ENCODE peak calls at places on chromosomes 6 and 20, in ten cellular contexts. One of them, this sample, is unnamed.

GRCh38 chr6:37705239-37706051 is 7.8 kb upstream of the MDGA1 start:
- DNase-seq in heart left ventricle: peak; percentile 85
- DNase-seq in hepatocyte: peak; percentile 90
- DNase-seq in endothelial cell of umbilical vein: peak; percentile 82
- DNase-seq in tibial artery: peak; percentile 88
- DNase-seq in brain microvascular endothelial cell: peak; percentile 78
- DNase-seq in cardiac muscle cell: peak; percentile 92
- DNase-seq in lower lobe of right lung: peak; percentile 77
- DNase-seq in ovary: peak; percentile 89
- DNase-seq in neural crest cell: peak; percentile 80
- DNase-seq in this sample: peak; percentile 93

GRCh38 chr6:169145991-169146501 is 107.6 kb downstream of the THBS2 start:
- DNase-seq in heart left ventricle: no peak
- DNase-seq in hepatocyte: peak; percentile 37
- DNase-seq in brain microvascular endothelial cell: no peak
- DNase-seq in lower lobe of right lung: no peak
- DNase-seq in endothelial cell of umbilical vein: no peak
- DNase-seq in ovary: peak; percentile 62
- DNase-seq in tibial artery: no peak
- DNase-seq in neural crest cell: no peak
- DNase-seq in cardiac muscle cell: peak; percentile 92
- DNase-seq in this sample: no peak

GRCh38 chr6:98871057-98871456 is 36.7 kb downstream of the POU3F2 start:
- DNase-seq in ovary: no peak
- DNase-seq in endothelial cell of umbilical vein: peak; percentile 66
- DNase-seq in neural crest cell: no peak
- DNase-seq in tibial artery: no peak
- DNase-seq in heart left ventricle: no peak
- DNase-seq in brain microvascular endothelial cell: peak; percentile 20
- DNase-seq in lower lobe of right lung: no peak
- DNase-seq in cardiac muscle cell: peak; percentile 36
- DNase-seq in hepatocyte: no peak
- DNase-seq in this sample: no peak

GRCh38 chr20:37418591-37418990 is 72.7 kb downstream of the SRC start:
- DNase-seq in hepatocyte: no peak
- DNase-seq in ovary: no peak
- DNase-seq in heart left ventricle: no peak
- DNase-seq in endothelial cell of umbilical vein: no peak
- DNase-seq in cardiac muscle cell: no peak
- DNase-seq in brain microvascular endothelial cell: no peak
- DNase-seq in neural crest cell: no peak
- DNase-seq in lower lobe of right lung: no peak
- DNase-seq in tibial artery: no peak
- DNase-seq in this sample: no peak

GRCh38 chr6:35181313-35181932 is 32.3 kb upstream of the SCUBE3 start:
- DNase-seq in lower lobe of right lung: no peak
- DNase-seq in endothelial cell of umbilical vein: no peak
- DNase-seq in ovary: no peak
- DNase-seq in tibial artery: peak; percentile 86
- DNase-seq in heart left ventricle: no peak
- DNase-seq in cardiac muscle cell: peak; percentile 67
- DNase-seq in hepatocyte: no peak
- DNase-seq in brain microvascular endothelial cell: no peak
- DNase-seq in neural crest cell: no peak
- DNase-seq in this sample: no peak

GRCh38 chr6:10901751-10902150 is 14.9 kb downstream of the SYCP2L start:
- DNase-seq in tibial artery: no peak
- DNase-seq in lower lobe of right lung: no peak
- DNase-seq in heart left ventricle: no peak
- DNase-seq in endothelial cell of umbilical vein: no peak
- DNase-seq in hepatocyte: no peak
- DNase-seq in neural crest cell: no peak
- DNase-seq in ovary: no peak
- DNase-seq in brain microvascular endothelial cell: no peak
- DNase-seq in cardiac muscle cell: no peak
- DNase-seq in this sample: no peak

GRCh38 chr6:102936959-102937358 is 1543.5 kb downstream of the GRIK2 start:
- DNase-seq in ovary: no peak
- DNase-seq in brain microvascular endothelial cell: no peak
- DNase-seq in endothelial cell of umbilical vein: no peak
- DNase-seq in lower lobe of right lung: no peak
- DNase-seq in tibial artery: no peak
- DNase-seq in hepatocyte: no peak
- DNase-seq in neural crest cell: no peak
- DNase-seq in heart left ventricle: no peak
- DNase-seq in cardiac muscle cell: no peak
- DNase-seq in this sample: no peak

GRCh38 chr6:168560126-168560525 is 119.1 kb downstream of the SMOC2 start:
- DNase-seq in hepatocyte: no peak
- DNase-seq in lower lobe of right lung: no peak
- DNase-seq in brain microvascular endothelial cell: no peak
- DNase-seq in tibial artery: no peak
- DNase-seq in endothelial cell of umbilical vein: no peak
- DNase-seq in neural crest cell: no peak
- DNase-seq in cardiac muscle cell: peak; percentile 25
- DNase-seq in heart left ventricle: no peak
- DNase-seq in ovary: no peak
- DNase-seq in this sample: no peak

GRCh38 chr6:27468334-27468733 is 4.6 kb downstream of the ZNF184 start:
- DNase-seq in cardiac muscle cell: no peak
- DNase-seq in endothelial cell of umbilical vein: no peak
- DNase-seq in hepatocyte: no peak
- DNase-seq in ovary: no peak
- DNase-seq in neural crest cell: no peak
- DNase-seq in lower lobe of right lung: no peak
- DNase-seq in brain microvascular endothelial cell: no peak
- DNase-seq in tibial artery: no peak
- DNase-seq in heart left ventricle: no peak
- DNase-seq in this sample: no peak

GRCh38 chr6:129893513-129894098 is 32.5 kb upstream of the TMEM244 start:
- DNase-seq in ovary: no peak
- DNase-seq in endothelial cell of umbilical vein: peak; percentile 58
- DNase-seq in brain microvascular endothelial cell: no peak
- DNase-seq in cardiac muscle cell: peak; percentile 54
- DNase-seq in hepatocyte: peak; percentile 9
- DNase-seq in neural crest cell: no peak
- DNase-seq in lower lobe of right lung: no peak
- DNase-seq in tibial artery: no peak
- DNase-seq in heart left ventricle: no peak
- DNase-seq in this sample: no peak

GRCh38 chr20:58496429-58496769 is 18.8 kb downstream of the APCDD1L start:
- DNase-seq in endothelial cell of umbilical vein: no peak
- DNase-seq in lower lobe of right lung: no peak
- DNase-seq in neural crest cell: no peak
- DNase-seq in brain microvascular endothelial cell: no peak
- DNase-seq in cardiac muscle cell: no peak
- DNase-seq in heart left ventricle: no peak
- DNase-seq in ovary: no peak
- DNase-seq in hepatocyte: no peak
- DNase-seq in tibial artery: no peak
- DNase-seq in this sample: no peak

GRCh38 chr6:144284753-144285547 is at the start of gene UTRN:
- DNase-seq in neural crest cell: peak; percentile 73
- DNase-seq in tibial artery: peak; percentile 91
- DNase-seq in cardiac muscle cell: peak; percentile 90
- DNase-seq in heart left ventricle: peak; percentile 88
- DNase-seq in endothelial cell of umbilical vein: peak; percentile 83
- DNase-seq in brain microvascular endothelial cell: peak; percentile 77
- DNase-seq in hepatocyte: peak; percentile 88
- DNase-seq in lower lobe of right lung: peak; percentile 87
- DNase-seq in ovary: peak; percentile 75
- DNase-seq in this sample: peak; percentile 90

GRCh38 chr6:51300510-51300909 is 481.8 kb downstream of the TFAP2B start:
- DNase-seq in endothelial cell of umbilical vein: no peak
- DNase-seq in brain microvascular endothelial cell: no peak
- DNase-seq in hepatocyte: no peak
- DNase-seq in lower lobe of right lung: no peak
- DNase-seq in heart left ventricle: no peak
- DNase-seq in neural crest cell: no peak
- DNase-seq in cardiac muscle cell: no peak
- DNase-seq in ovary: no peak
- DNase-seq in tibial artery: no peak
- DNase-seq in this sample: no peak

GRCh38 chr6:89458720-89459119 is 25.8 kb downstream of the ANKRD6 start:
- DNase-seq in lower lobe of right lung: no peak
- DNase-seq in neural crest cell: no peak
- DNase-seq in ovary: no peak
- DNase-seq in cardiac muscle cell: no peak
- DNase-seq in brain microvascular endothelial cell: no peak
- DNase-seq in heart left ventricle: no peak
- DNase-seq in endothelial cell of umbilical vein: no peak
- DNase-seq in hepatocyte: no peak
- DNase-seq in tibial artery: no peak
- DNase-seq in this sample: no peak

GRCh38 chr6:14542670-14543366 is 425.2 kb downstream of the CD83 start:
- DNase-seq in cardiac muscle cell: peak; percentile 34
- DNase-seq in heart left ventricle: no peak
- DNase-seq in ovary: no peak
- DNase-seq in endothelial cell of umbilical vein: no peak
- DNase-seq in tibial artery: no peak
- DNase-seq in hepatocyte: no peak
- DNase-seq in lower lobe of right lung: no peak
- DNase-seq in neural crest cell: no peak
- DNase-seq in brain microvascular endothelial cell: peak; percentile 76
- DNase-seq in this sample: no peak

GRCh38 chr6:154247119-154247814 is 109.3 kb downstream of the IPCEF1 start:
- DNase-seq in heart left ventricle: no peak
- DNase-seq in tibial artery: no peak
- DNase-seq in lower lobe of right lung: no peak
- DNase-seq in brain microvascular endothelial cell: no peak
- DNase-seq in neural crest cell: no peak
- DNase-seq in endothelial cell of umbilical vein: peak; percentile 44
- DNase-seq in cardiac muscle cell: no peak
- DNase-seq in hepatocyte: no peak
- DNase-seq in ovary: no peak
- DNase-seq in this sample: no peak

GRCh38 chr6:121124600-121124999 is 209.7 kb downstream of the TBC1D32 start:
- DNase-seq in heart left ventricle: no peak
- DNase-seq in endothelial cell of umbilical vein: no peak
- DNase-seq in tibial artery: no peak
- DNase-seq in brain microvascular endothelial cell: no peak
- DNase-seq in hepatocyte: no peak
- DNase-seq in lower lobe of right lung: no peak
- DNase-seq in neural crest cell: no peak
- DNase-seq in cardiac muscle cell: no peak
- DNase-seq in ovary: no peak
- DNase-seq in this sample: no peak

GRCh38 chr6:39003072-39003471 is 45.5 kb upstream of the GLP1R start:
- DNase-seq in neural crest cell: peak; percentile 5
- DNase-seq in brain microvascular endothelial cell: no peak
- DNase-seq in heart left ventricle: no peak
- DNase-seq in endothelial cell of umbilical vein: no peak
- DNase-seq in hepatocyte: no peak
- DNase-seq in ovary: no peak
- DNase-seq in tibial artery: no peak
- DNase-seq in cardiac muscle cell: peak; percentile 2
- DNase-seq in lower lobe of right lung: no peak
- DNase-seq in this sample: no peak
- TF ChIP-seq CTCF in neural crest cell: peak; percentile 44
- TF ChIP-seq CTCF in brain microvascular endothelial cell: peak; percentile 53
- TF ChIP-seq CTCF in heart left ventricle: peak; percentile 14
- TF ChIP-seq CTCF in endothelial cell of umbilical vein: peak; percentile 10
- TF ChIP-seq CTCF in hepatocyte: peak; percentile 23
- TF ChIP-seq CTCF in ovary: no peak
- TF ChIP-seq CTCF in tibial artery: no peak
- TF ChIP-seq CTCF in cardiac muscle cell: peak; percentile 20
- TF ChIP-seq CTCF in lower lobe of right lung: no peak
- TF ChIP-seq CTCF in this sample: peak; percentile 19

GRCh38 chr20:34825530-34826362 is at the start of gene NCOA6:
- DNase-seq in heart left ventricle: peak; percentile 92
- DNase-seq in lower lobe of right lung: peak; percentile 91
- DNase-seq in hepatocyte: peak; percentile 93
- DNase-seq in brain microvascular endothelial cell: peak; percentile 62
- DNase-seq in neural crest cell: peak; percentile 80
- DNase-seq in tibial artery: peak; percentile 93
- DNase-seq in endothelial cell of umbilical vein: peak; percentile 59
- DNase-seq in ovary: peak; percentile 85
- DNase-seq in cardiac muscle cell: peak; percentile 90
- DNase-seq in this sample: peak; percentile 91

GRCh38 chr20:34824026-34824860 is 1.2 kb downstream of the NCOA6 start:
- DNase-seq in brain microvascular endothelial cell: peak; percentile 27
- DNase-seq in heart left ventricle: peak; percentile 51
- DNase-seq in cardiac muscle cell: peak; percentile 52
- DNase-seq in hepatocyte: peak; percentile 81
- DNase-seq in ovary: peak; percentile 19
- DNase-seq in tibial artery: no peak
- DNase-seq in lower lobe of right lung: peak; percentile 73
- DNase-seq in neural crest cell: peak; percentile 28
- DNase-seq in endothelial cell of umbilical vein: peak; percentile 57
- DNase-seq in this sample: no peak

GRCh38 chr20:34820805-34821578 is 4.5 kb downstream of the NCOA6 start:
- DNase-seq in tibial artery: no peak
- DNase-seq in heart left ventricle: no peak
- DNase-seq in endothelial cell of umbilical vein: no peak
- DNase-seq in neural crest cell: no peak
- DNase-seq in brain microvascular endothelial cell: no peak
- DNase-seq in ovary: no peak
- DNase-seq in hepatocyte: no peak
- DNase-seq in cardiac muscle cell: no peak
- DNase-seq in lower lobe of right lung: no peak
- DNase-seq in this sample: no peak

GRCh38 chr20:34829191-34829590 is 3.7 kb upstream of the NCOA6 start:
- DNase-seq in brain microvascular endothelial cell: no peak
- DNase-seq in hepatocyte: no peak
- DNase-seq in endothelial cell of umbilical vein: no peak
- DNase-seq in neural crest cell: no peak
- DNase-seq in ovary: no peak
- DNase-seq in cardiac muscle cell: no peak
- DNase-seq in lower lobe of right lung: no peak
- DNase-seq in tibial artery: no peak
- DNase-seq in heart left ventricle: no peak
- DNase-seq in this sample: no peak

GRCh38 chr20:34824861-34825529 is 456 bp downstream of the NCOA6 start:
- DNase-seq in lower lobe of right lung: peak; percentile 79
- DNase-seq in endothelial cell of umbilical vein: peak; percentile 58
- DNase-seq in brain microvascular endothelial cell: peak; percentile 5
- DNase-seq in ovary: peak; percentile 56
- DNase-seq in heart left ventricle: peak; percentile 71
- DNase-seq in hepatocyte: peak; percentile 87
- DNase-seq in tibial artery: peak; percentile 79
- DNase-seq in neural crest cell: peak; percentile 59
- DNase-seq in cardiac muscle cell: peak; percentile 55
- DNase-seq in this sample: peak; percentile 87
- TF ChIP-seq CTCF in lower lobe of right lung: no peak
- TF ChIP-seq CTCF in endothelial cell of umbilical vein: no peak
- TF ChIP-seq CTCF in brain microvascular endothelial cell: no peak
- TF ChIP-seq CTCF in ovary: no peak
- TF ChIP-seq CTCF in heart left ventricle: no peak
- TF ChIP-seq CTCF in hepatocyte: peak; percentile 31
- TF ChIP-seq CTCF in tibial artery: no peak
- TF ChIP-seq CTCF in neural crest cell: peak; percentile 27
- TF ChIP-seq CTCF in cardiac muscle cell: no peak
- TF ChIP-seq CTCF in this sample: peak; percentile 31

GRCh38 chr20:62707981-62708521 is 585 bp upstream of the NTSR1 start:
- DNase-seq in ovary: no peak
- DNase-seq in cardiac muscle cell: no peak
- DNase-seq in heart left ventricle: no peak
- DNase-seq in neural crest cell: no peak
- DNase-seq in endothelial cell of umbilical vein: no peak
- DNase-seq in hepatocyte: no peak
- DNase-seq in brain microvascular endothelial cell: no peak
- DNase-seq in lower lobe of right lung: no peak
- DNase-seq in tibial artery: no peak
- DNase-seq in this sample: no peak
- TF ChIP-seq CTCF in ovary: no peak
- TF ChIP-seq CTCF in cardiac muscle cell: peak; percentile 22
- TF ChIP-seq CTCF in heart left ventricle: no peak
- TF ChIP-seq CTCF in neural crest cell: peak; percentile 57
- TF ChIP-seq CTCF in endothelial cell of umbilical vein: peak; percentile 31
- TF ChIP-seq CTCF in hepatocyte: peak; percentile 2
- TF ChIP-seq CTCF in brain microvascular endothelial cell: peak; percentile 54
- TF ChIP-seq CTCF in lower lobe of right lung: no peak
- TF ChIP-seq CTCF in tibial artery: no peak
- TF ChIP-seq CTCF in this sample: peak; percentile 24

GRCh38 chr20:10536531-10536930 is 101.4 kb downstream of the SLX4IP start:
- DNase-seq in neural crest cell: no peak
- DNase-seq in endothelial cell of umbilical vein: peak; percentile 41
- DNase-seq in hepatocyte: peak; percentile 64
- DNase-seq in cardiac muscle cell: peak; percentile 60
- DNase-seq in ovary: no peak
- DNase-seq in tibial artery: no peak
- DNase-seq in lower lobe of right lung: peak; percentile 50
- DNase-seq in heart left ventricle: no peak
- DNase-seq in brain microvascular endothelial cell: no peak
- DNase-seq in this sample: no peak
- TF ChIP-seq CTCF in neural crest cell: peak; percentile 48
- TF ChIP-seq CTCF in endothelial cell of umbilical vein: peak; percentile 57
- TF ChIP-seq CTCF in hepatocyte: peak; percentile 52
- TF ChIP-seq CTCF in cardiac muscle cell: peak; percentile 51
- TF ChIP-seq CTCF in ovary: no peak
- TF ChIP-seq CTCF in tibial artery: peak; percentile 9
- TF ChIP-seq CTCF in lower lobe of right lung: peak; percentile 36
- TF ChIP-seq CTCF in heart left ventricle: no peak
- TF ChIP-seq CTCF in brain microvascular endothelial cell: peak; percentile 80
- TF ChIP-seq CTCF in this sample: peak; percentile 70